ENCODE peak calls at places on chromosomes 4 and X, in eight cellular contexts. C is NCI-H1092 treated with DMSO at 0.1 percent for 48 hours; S is left colon; B is aorta; G is kidney tubule cell; K is NCI-H446; W is activated CD4-positive, alpha-beta T cell treated with anti-CD3 and anti-CD28 coated beads, Interleukin-2, amount 50 U/mL, for 4 hours; D is HT-29. X is an unnamed sample.

GRCh38 chr4:95165926-95166524 is 382.7 kb downstream of the UNC5C start:
- DNase-seq in C (peak), S (peak), B (no peak), G (peak), K (peak), W (no peak), D (peak), X (peak)

GRCh38 chrX:118644378-118644777 is 83.0 kb upstream of the IL13RA1 start:
- DNase-seq in C (peak), S (no peak), B (no peak), G (peak), K (no peak), W (no peak), D (peak), X (peak)

GRCh38 chrX:47809065-47809788 is 27.5 kb upstream of the ZNF81 start:
- DNase-seq in C (no peak), S (no peak), B (no peak), G (no peak), K (no peak), W (no peak), D (no peak), X (no peak)

GRCh38 chr4:20565075-20565721 is 135.1 kb upstream of the PACRGL start:
- DNase-seq in C (no peak), S (no peak), B (no peak), G (no peak), K (no peak), W (no peak), D (no peak), X (no peak)

GRCh38 chr4:186939766-186940165 is 216.1 kb upstream of the FAT1 start:
- DNase-seq in C (no peak), S (no peak), B (no peak), G (no peak), K (no peak), W (no peak), D (no peak), X (no peak)

GRCh38 chr4:82519072-82519471 is 42.7 kb downstream of the TMEM150C start:
- DNase-seq in C (no peak), S (no peak), B (no peak), G (peak), K (no peak), W (no peak), D (no peak), X (no peak)

GRCh38 chrX:109782994-109783711 is 50.1 kb upstream of the ACSL4 start:
- DNase-seq in C (no peak), S (no peak), B (no peak), G (no peak), K (no peak), W (no peak), D (no peak), X (no peak)

GRCh38 chrX:41922694-41923171 is 621 bp downstream of the CASK start:
- DNase-seq in C (peak), S (peak), B (peak), G (peak), K (no peak), W (no peak), D (peak), X (peak)

GRCh38 chr4:111945014-111945413 is 200.2 kb upstream of the FAM241A start:
- DNase-seq in C (no peak), S (no peak), B (no peak), G (no peak), K (no peak), W (no peak), D (no peak), X (peak)

GRCh38 chr4:78684196-78685079 is 91.7 kb upstream of the BMP2K start:
- DNase-seq in C (no peak), S (no peak), B (no peak), G (peak), K (no peak), W (no peak), D (no peak), X (no peak)

GRCh38 chr4:174018236-174018635 is 265.2 kb downstream of the FBXO8 start:
- DNase-seq in C (no peak), S (no peak), B (no peak), G (no peak), K (no peak), W (no peak), D (no peak), X (no peak)

GRCh38 chr4:183686461-183686860 is 27.4 kb downstream of the TRAPPC11 start:
- DNase-seq in C (no peak), S (no peak), B (no peak), G (no peak), K (no peak), W (no peak), D (no peak), X (no peak)

GRCh38 chrX:19602866-19603620 is 87.7 kb upstream of the MAP3K15 start:
- DNase-seq in C (no peak), S (no peak), B (no peak), G (peak), K (no peak), W (no peak), D (no peak), X (peak)

GRCh38 chrX:50111762-50112161 is 89.0 kb downstream of the AKAP4 start:
- DNase-seq in C (no peak), S (peak), B (no peak), G (peak), K (no peak), W (no peak), D (no peak), X (no peak)

GRCh38 chr4:52904421-52904820 is 42.3 kb downstream of the RASL11B start:
- DNase-seq in C (no peak), S (no peak), B (no peak), G (peak), K (no peak), W (no peak), D (no peak), X (peak)

GRCh38 chr4:156169011-156169410 is 215.3 kb upstream of the CTSO start:
- DNase-seq in C (peak), S (no peak), B (peak), G (peak), K (peak), W (no peak), D (peak), X (peak)

GRCh38 chrX:14564058-14564457 is 34.7 kb downstream of the GLRA2 start:
- DNase-seq in C (no peak), S (no peak), B (no peak), G (no peak), K (no peak), W (no peak), D (no peak), X (no peak)

GRCh38 chr4:76366737-76367136 is 54.2 kb downstream of the CCDC158 start:
- DNase-seq in C (no peak), S (no peak), B (no peak), G (no peak), K (no peak), W (no peak), D (no peak), X (no peak)

GRCh38 chr4:54165438-54165837 is 63.7 kb upstream of the PDGFRA start:
- DNase-seq in C (no peak), S (no peak), B (no peak), G (peak), K (no peak), W (no peak), D (no peak), X (peak)

GRCh38 chr4:183098080-183098722 is 856 bp upstream of the WWC2 start:
- DNase-seq in C (no peak), S (peak), B (peak), G (peak), K (no peak), W (no peak), D (peak), X (peak)

GRCh38 chrX:333611-334311 is 15.2 kb upstream of the GTPBP6 start:
- DNase-seq in C (no peak), S (no peak), B (peak), G (no peak), K (no peak), W (no peak), D (no peak), X (no peak)

GRCh38 chrX:71111141-71111843 is at the start of gene IL2RG:
- DNase-seq in C (no peak), S (peak), B (no peak), G (no peak), K (no peak), W (peak), D (no peak), X (no peak)

GRCh38 chr4:109803924-109804571 is 2.2 kb upstream of the CFI start:
- DNase-seq in C (peak), S (no peak), B (no peak), G (peak), K (peak), W (no peak), D (peak), X (peak)

GRCh38 chr4:15513545-15513944 is 43.9 kb downstream of the CC2D2A start:
- DNase-seq in C (no peak), S (no peak), B (no peak), G (no peak), K (no peak), W (no peak), D (no peak), X (no peak)

GRCh38 chr4:54227261-54228063 is 1.6 kb upstream of the PDGFRA start:
- DNase-seq in C (peak), S (no peak), B (peak), G (peak), K (no peak), W (no peak), D (no peak), X (no peak)

GRCh38 chrX:30141966-30142365 is 73.4 kb upstream of the MAGEB2 start:
- DNase-seq in C (peak), S (no peak), B (no peak), G (peak), K (peak), W (no peak), D (peak), X (peak)

GRCh38 chrX:1165535-1166196 is 46.8 kb downstream of the CRLF2 start:
- DNase-seq in C (no peak), S (no peak), B (peak), G (no peak), K (no peak), W (no peak), D (no peak), X (no peak)

GRCh38 chr4:48342559-48342878 is 1.2 kb downstream of the SLAIN2 start:
- DNase-seq in C (no peak), S (no peak), B (no peak), G (no peak), K (no peak), W (peak), D (no peak), X (no peak)

GRCh38 chrX:42832764-42833549 is 55.0 kb upstream of the PPP1R2C start:
- DNase-seq in C (no peak), S (no peak), B (no peak), G (no peak), K (no peak), W (no peak), D (no peak), X (no peak)

GRCh38 chr4:122783301-122784215 is 43.1 kb upstream of the FGF2 start:
- DNase-seq in C (no peak), S (no peak), B (peak), G (peak), K (no peak), W (no peak), D (peak), X (peak)